ENCODE peak calls at places on chromosomes 11 and 22, in six cellular contexts. One of them, this sample, is unnamed.

GRCh38 chr11:29634744-29635143 is 382.1 kb downstream of the KCNA4 start:
- DNase-seq in CD8-positive, alpha-beta memory T cell: no peak
- DNase-seq in upper lobe of right lung: no peak
- DNase-seq in substantia nigra: no peak
- DNase-seq in pulmonary artery endothelial cell: no peak
- DNase-seq in cardiac fibroblast: no peak
- DNase-seq in this sample: no peak

GRCh38 chr11:66607126-66607834 is 9.2 kb upstream of the RBM14 start:
- DNase-seq in pulmonary artery endothelial cell: no peak
- DNase-seq in substantia nigra: peak
- DNase-seq in cardiac fibroblast: peak
- DNase-seq in upper lobe of right lung: no peak
- DNase-seq in CD8-positive, alpha-beta memory T cell: no peak
- DNase-seq in this sample: peak

GRCh38 chr11:37946155-37946766 is 1348.2 kb upstream of the RAG2 start:
- DNase-seq in upper lobe of right lung: no peak
- DNase-seq in CD8-positive, alpha-beta memory T cell: no peak
- DNase-seq in cardiac fibroblast: peak
- DNase-seq in pulmonary artery endothelial cell: peak
- DNase-seq in substantia nigra: no peak
- DNase-seq in this sample: peak

GRCh38 chr11:64594159-64594939 is 3.3 kb downstream of the SLC22A12 start:
- DNase-seq in CD8-positive, alpha-beta memory T cell: no peak
- DNase-seq in pulmonary artery endothelial cell: no peak
- DNase-seq in substantia nigra: no peak
- DNase-seq in upper lobe of right lung: peak
- DNase-seq in cardiac fibroblast: no peak
- DNase-seq in this sample: no peak

GRCh38 chr11:107669156-107669740 is 42.6 kb downstream of the SLN start:
- DNase-seq in upper lobe of right lung: no peak
- DNase-seq in cardiac fibroblast: no peak
- DNase-seq in substantia nigra: no peak
- DNase-seq in pulmonary artery endothelial cell: no peak
- DNase-seq in CD8-positive, alpha-beta memory T cell: no peak
- DNase-seq in this sample: no peak

GRCh38 chr22:28002181-28002700 is 83.2 kb upstream of the PITPNB start:
- DNase-seq in CD8-positive, alpha-beta memory T cell: no peak
- DNase-seq in substantia nigra: no peak
- DNase-seq in pulmonary artery endothelial cell: no peak
- DNase-seq in upper lobe of right lung: no peak
- DNase-seq in cardiac fibroblast: no peak
- DNase-seq in this sample: peak

GRCh38 chr11:35013514-35014191 is 97.2 kb downstream of the PDHX start:
- DNase-seq in cardiac fibroblast: peak
- DNase-seq in CD8-positive, alpha-beta memory T cell: peak
- DNase-seq in upper lobe of right lung: no peak
- DNase-seq in pulmonary artery endothelial cell: no peak
- DNase-seq in substantia nigra: no peak
- DNase-seq in this sample: peak

GRCh38 chr11:116545912-116546311 is 226.9 kb downstream of the BUD13 start:
- DNase-seq in substantia nigra: no peak
- DNase-seq in cardiac fibroblast: no peak
- DNase-seq in pulmonary artery endothelial cell: no peak
- DNase-seq in upper lobe of right lung: no peak
- DNase-seq in CD8-positive, alpha-beta memory T cell: no peak
- DNase-seq in this sample: no peak

GRCh38 chr11:3942956-3943497 is 87.6 kb downstream of the STIM1 start:
- DNase-seq in CD8-positive, alpha-beta memory T cell: no peak
- DNase-seq in cardiac fibroblast: peak
- DNase-seq in pulmonary artery endothelial cell: peak
- DNase-seq in substantia nigra: no peak
- DNase-seq in upper lobe of right lung: no peak
- DNase-seq in this sample: no peak

GRCh38 chr11:124167852-124168251 is 15.3 kb upstream of the OR10D3 start:
- DNase-seq in cardiac fibroblast: no peak
- DNase-seq in pulmonary artery endothelial cell: no peak
- DNase-seq in substantia nigra: no peak
- DNase-seq in upper lobe of right lung: no peak
- DNase-seq in CD8-positive, alpha-beta memory T cell: no peak
- DNase-seq in this sample: no peak

GRCh38 chr22:46596032-46596441 is 24.1 kb upstream of the GRAMD4 start:
- DNase-seq in substantia nigra: no peak
- DNase-seq in CD8-positive, alpha-beta memory T cell: no peak
- DNase-seq in cardiac fibroblast: no peak
- DNase-seq in pulmonary artery endothelial cell: no peak
- DNase-seq in upper lobe of right lung: peak
- DNase-seq in this sample: peak

GRCh38 chr11:99419991-99420390 is 399.2 kb downstream of the CNTN5 start:
- DNase-seq in pulmonary artery endothelial cell: no peak
- DNase-seq in upper lobe of right lung: no peak
- DNase-seq in cardiac fibroblast: peak
- DNase-seq in CD8-positive, alpha-beta memory T cell: no peak
- DNase-seq in substantia nigra: no peak
- DNase-seq in this sample: no peak

GRCh38 chr22:48968201-48968959 is 859.3 kb downstream of the BRD1 start:
- DNase-seq in upper lobe of right lung: peak
- DNase-seq in substantia nigra: no peak
- DNase-seq in CD8-positive, alpha-beta memory T cell: no peak
- DNase-seq in cardiac fibroblast: no peak
- DNase-seq in pulmonary artery endothelial cell: no peak
- DNase-seq in this sample: no peak

GRCh38 chr22:28911777-28912669 is 28.7 kb downstream of the ZNRF3 start:
- DNase-seq in cardiac fibroblast: peak
- DNase-seq in pulmonary artery endothelial cell: no peak
- DNase-seq in CD8-positive, alpha-beta memory T cell: no peak
- DNase-seq in upper lobe of right lung: no peak
- DNase-seq in substantia nigra: no peak
- DNase-seq in this sample: peak

GRCh38 chr11:69942333-69942820 is 123.2 kb upstream of the FGF3 start:
- DNase-seq in CD8-positive, alpha-beta memory T cell: no peak
- DNase-seq in cardiac fibroblast: no peak
- DNase-seq in substantia nigra: no peak
- DNase-seq in pulmonary artery endothelial cell: no peak
- DNase-seq in upper lobe of right lung: peak
- DNase-seq in this sample: no peak

GRCh38 chr11:63508009-63508408 is 2.1 kb downstream of the LGALS12 start:
- DNase-seq in CD8-positive, alpha-beta memory T cell: no peak
- DNase-seq in cardiac fibroblast: peak
- DNase-seq in pulmonary artery endothelial cell: no peak
- DNase-seq in upper lobe of right lung: peak
- DNase-seq in substantia nigra: peak
- DNase-seq in this sample: peak

GRCh38 chr11:44316388-44317240 is 6.7 kb upstream of the ALX4 start:
- DNase-seq in cardiac fibroblast: no peak
- DNase-seq in pulmonary artery endothelial cell: no peak
- DNase-seq in CD8-positive, alpha-beta memory T cell: no peak
- DNase-seq in upper lobe of right lung: peak
- DNase-seq in substantia nigra: no peak
- DNase-seq in this sample: no peak

GRCh38 chr11:28153586-28153985 is 45.4 kb downstream of the METTL15 start:
- DNase-seq in cardiac fibroblast: no peak
- DNase-seq in upper lobe of right lung: no peak
- DNase-seq in CD8-positive, alpha-beta memory T cell: no peak
- DNase-seq in pulmonary artery endothelial cell: no peak
- DNase-seq in substantia nigra: no peak
- DNase-seq in this sample: peak

GRCh38 chr11:113202431-113202830 is 112.0 kb upstream of the TTC12 start:
- DNase-seq in upper lobe of right lung: no peak
- DNase-seq in pulmonary artery endothelial cell: no peak
- DNase-seq in CD8-positive, alpha-beta memory T cell: no peak
- DNase-seq in substantia nigra: no peak
- DNase-seq in cardiac fibroblast: peak
- DNase-seq in this sample: peak

GRCh38 chr11:95308512-95309035 is 77.6 kb upstream of the SESN3 start:
- DNase-seq in pulmonary artery endothelial cell: no peak
- DNase-seq in upper lobe of right lung: no peak
- DNase-seq in substantia nigra: no peak
- DNase-seq in cardiac fibroblast: no peak
- DNase-seq in CD8-positive, alpha-beta memory T cell: no peak
- DNase-seq in this sample: no peak

GRCh38 chr11:72840780-72841179 is 26.6 kb downstream of the ATG16L2 start:
- DNase-seq in upper lobe of right lung: no peak
- DNase-seq in pulmonary artery endothelial cell: no peak
- DNase-seq in substantia nigra: no peak
- DNase-seq in cardiac fibroblast: peak
- DNase-seq in CD8-positive, alpha-beta memory T cell: no peak
- DNase-seq in this sample: peak

GRCh38 chr22:39308614-39309363 is 10.6 kb downstream of the RPL3 start:
- DNase-seq in cardiac fibroblast: peak
- DNase-seq in substantia nigra: no peak
- DNase-seq in pulmonary artery endothelial cell: peak
- DNase-seq in upper lobe of right lung: no peak
- DNase-seq in CD8-positive, alpha-beta memory T cell: no peak
- DNase-seq in this sample: peak

GRCh38 chr11:61627831-61628753 is 47.2 kb upstream of the SYT7 start:
- DNase-seq in cardiac fibroblast: peak
- DNase-seq in pulmonary artery endothelial cell: peak
- DNase-seq in substantia nigra: no peak
- DNase-seq in upper lobe of right lung: peak
- DNase-seq in CD8-positive, alpha-beta memory T cell: no peak
- DNase-seq in this sample: peak

GRCh38 chr11:16099501-16099900 is 256.8 kb downstream of the SOX6 start:
- DNase-seq in upper lobe of right lung: no peak
- DNase-seq in cardiac fibroblast: no peak
- DNase-seq in substantia nigra: no peak
- DNase-seq in CD8-positive, alpha-beta memory T cell: no peak
- DNase-seq in pulmonary artery endothelial cell: no peak
- DNase-seq in this sample: no peak

GRCh38 chr11:77967121-77967520 is 27.3 kb downstream of the INTS4 start:
- DNase-seq in CD8-positive, alpha-beta memory T cell: no peak
- DNase-seq in cardiac fibroblast: no peak
- DNase-seq in upper lobe of right lung: no peak
- DNase-seq in substantia nigra: no peak
- DNase-seq in pulmonary artery endothelial cell: no peak
- DNase-seq in this sample: no peak